ENCODE peak calls at places on chromosomes 3 and 15, in four cellular contexts. D, R, M and C are unnamed samples.

GRCh38 chr15:74768771-74769342 is 13.0 kb upstream of the CSK start:
- DNase-seq in D (peak), M (no peak), R (no peak), C (peak)

GRCh38 chr15:42253300-42253699 is 19.7 kb upstream of the GANC start:
- DNase-seq in D (no peak), M (no peak), R (no peak), C (no peak)

GRCh38 chr15:101013769-101014223 is 94.6 kb downstream of the LRRK1 start:
- DNase-seq in D (no peak), R (no peak), M (no peak), C (no peak)

GRCh38 chr3:71130516-71131384 is 452.8 kb downstream of the FOXP1 start:
- DNase-seq in R (peak), M (no peak), D (no peak), C (peak)

GRCh38 chr15:67444100-67444499 is 76.8 kb upstream of the C15orf61 start:
- DNase-seq in D (no peak), M (no peak), R (no peak), C (peak)

GRCh38 chr15:73127302-73127936 is 75.2 kb downstream of the NEO1 start:
- DNase-seq in M (peak), R (peak), D (no peak), C (peak)

GRCh38 chr3:10981961-10982360 is 10.6 kb upstream of the SLC6A1 start:
- DNase-seq in M (no peak), R (no peak), D (no peak), C (no peak)

GRCh38 chr3:9032236-9032777 is 69.0 kb upstream of the RAD18 start:
- DNase-seq in R (no peak), D (no peak), M (no peak), C (no peak)

GRCh38 chr3:146221276-146221675 is 29.6 kb downstream of the PLSCR4 start:
- DNase-seq in D (no peak), M (no peak), R (no peak), C (no peak)

GRCh38 chr15:52289629-52290081 is 5.9 kb downstream of the MYO5C start:
- DNase-seq in R (no peak), M (no peak), D (no peak), C (no peak)

GRCh38 chr15:38994310-38994709 is 429.7 kb upstream of the RASGRP1 start:
- DNase-seq in D (no peak), M (no peak), R (no peak), C (no peak)

GRCh38 chr15:88038261-88038660 is 218.3 kb downstream of the NTRK3 start:
- DNase-seq in D (no peak), R (no peak), M (no peak), C (no peak)

GRCh38 chr3:18236726-18237125 is 188.4 kb downstream of the SATB1 start:
- DNase-seq in D (no peak), R (no peak), M (no peak), C (no peak)

GRCh38 chr15:49721091-49721490 is 100.2 kb downstream of the DTWD1 start:
- DNase-seq in M (no peak), R (no peak), D (no peak), C (no peak)
- TF ChIP-seq SPI1 in M (no peak), R (no peak), D (no peak), C (no peak)

DNA sequence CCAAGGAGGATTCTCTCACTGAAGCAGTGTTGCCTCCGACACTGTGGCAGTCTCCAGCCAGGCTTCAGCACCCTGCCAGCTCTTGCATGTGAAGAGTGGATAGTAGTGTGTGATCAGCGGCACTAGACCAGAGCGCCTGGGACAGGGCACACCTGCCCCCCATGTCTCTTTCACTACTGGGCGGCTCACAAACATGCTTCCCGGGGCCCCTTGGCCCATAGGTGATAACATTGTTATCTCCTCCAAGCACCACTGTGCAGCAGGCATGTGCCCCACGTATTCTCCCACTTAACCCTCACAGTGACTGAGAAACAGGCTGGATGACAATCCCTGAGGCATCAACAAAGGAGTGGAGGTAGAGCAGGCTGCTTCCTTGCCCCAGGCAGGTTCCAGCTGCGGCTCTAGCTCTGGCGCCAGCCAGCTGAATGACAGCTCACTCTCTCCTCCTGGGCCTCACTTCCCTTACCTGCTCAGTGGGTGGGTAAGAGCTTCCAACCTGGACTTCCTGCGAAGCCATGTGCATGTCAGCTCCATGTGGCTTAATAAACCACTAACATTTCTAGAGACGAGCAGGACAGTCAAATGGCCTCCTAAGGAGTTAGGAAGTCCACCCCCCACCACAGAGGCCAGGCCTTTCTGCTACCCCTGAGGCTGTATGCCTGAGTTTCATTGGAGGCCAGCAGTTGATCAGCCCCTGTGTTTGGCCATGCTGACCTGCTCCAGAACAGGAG is 37.8 kb downstream of the KLF13 start:
- DNase-seq in M (no peak), R (peak), D (no peak), C (peak)
- TF ChIP-seq SPI1 in M (no peak), R (no peak), D (no peak), C (no peak)

DNA sequence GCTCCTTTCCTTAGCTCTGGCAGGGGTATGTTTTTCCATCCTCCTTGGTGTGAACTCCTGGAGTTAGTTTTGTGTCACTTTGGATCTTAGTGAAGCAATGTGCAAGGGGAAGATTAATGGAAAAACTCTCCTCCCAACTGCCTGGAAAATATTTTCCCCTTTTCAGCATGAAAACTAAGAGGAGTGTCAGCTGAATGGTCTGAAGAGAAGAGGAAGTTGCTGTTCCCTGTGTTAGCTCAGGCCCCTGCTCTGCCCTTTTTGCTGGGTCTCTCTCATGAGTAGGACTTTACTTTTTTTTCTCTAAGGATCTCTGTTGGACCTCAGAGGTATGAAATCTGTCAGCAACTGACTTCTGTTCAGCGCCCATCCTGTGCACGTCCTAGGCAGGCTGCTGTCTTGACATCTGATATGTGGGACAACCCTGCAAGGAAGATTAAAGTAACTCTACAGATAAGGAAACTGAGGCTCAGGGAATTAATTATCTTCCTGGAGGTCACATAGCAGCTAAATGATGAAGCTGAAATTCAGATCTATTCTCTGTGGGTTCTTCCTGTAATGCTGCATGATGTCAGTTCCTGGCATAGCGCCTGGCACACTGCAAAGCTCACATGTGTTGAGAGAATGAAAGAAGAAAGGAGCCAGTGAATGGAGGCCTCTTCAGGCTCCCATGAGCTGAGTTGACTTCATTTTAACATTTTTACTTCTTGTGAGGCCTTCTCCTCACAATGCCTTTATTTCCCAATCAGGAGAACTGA is 109.6 kb upstream of the GALNT15 start:
- DNase-seq in R (no peak), M (no peak), D (no peak), C (no peak)
- TF ChIP-seq SPI1 in R (no peak), M (no peak), D (no peak), C (no peak)

GRCh38 chr3:165462616-165463334 is 266.6 kb upstream of the SLITRK3 start:
- DNase-seq in D (no peak), R (no peak), M (no peak), C (no peak)
- TF ChIP-seq SPI1 in D (no peak), R (no peak), M (no peak), C (no peak)

DNA sequence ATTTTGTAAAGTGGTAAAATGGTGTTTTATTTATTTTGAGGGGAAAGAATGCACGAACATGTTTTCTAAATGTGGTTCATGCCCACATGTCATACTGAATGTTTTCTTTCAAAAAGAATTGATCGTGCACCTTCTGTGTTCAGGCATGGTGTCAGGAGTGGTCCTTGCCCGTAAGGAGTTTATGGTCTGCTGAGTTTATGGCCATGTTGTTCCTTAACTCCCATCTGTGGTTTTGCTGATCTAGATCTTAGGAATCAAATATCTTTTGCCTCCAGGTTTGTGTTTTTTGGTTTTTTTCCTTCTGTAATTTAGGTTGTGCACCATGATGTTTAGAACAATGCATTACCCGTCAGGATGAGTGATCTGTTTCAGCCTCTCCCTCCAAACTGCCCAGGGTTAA is 304.4 kb upstream of the NR2E3 start:
- DNase-seq in D (no peak), R (no peak), M (no peak), C (no peak)
- TF ChIP-seq SPI1 in D (no peak), R (no peak), M (no peak), C (no peak)

GRCh38 chr3:69084326-69084667 is 440 bp upstream of the ARL6IP5 start:
- DNase-seq in R (no peak), D (no peak), M (no peak), C (peak)

GRCh38 chr3:69082805-69083204 is 1.9 kb upstream of the ARL6IP5 start:
- DNase-seq in M (peak), D (no peak), R (no peak), C (no peak)

GRCh38 chr3:69080233-69080644 is at the start of gene UBA3:
- DNase-seq in M (no peak), D (peak), R (peak), C (peak)

GRCh38 chr3:69079269-69080159 is 651 bp downstream of the UBA3 start:
- DNase-seq in M (no peak), R (no peak), D (no peak), C (peak)

DNA sequence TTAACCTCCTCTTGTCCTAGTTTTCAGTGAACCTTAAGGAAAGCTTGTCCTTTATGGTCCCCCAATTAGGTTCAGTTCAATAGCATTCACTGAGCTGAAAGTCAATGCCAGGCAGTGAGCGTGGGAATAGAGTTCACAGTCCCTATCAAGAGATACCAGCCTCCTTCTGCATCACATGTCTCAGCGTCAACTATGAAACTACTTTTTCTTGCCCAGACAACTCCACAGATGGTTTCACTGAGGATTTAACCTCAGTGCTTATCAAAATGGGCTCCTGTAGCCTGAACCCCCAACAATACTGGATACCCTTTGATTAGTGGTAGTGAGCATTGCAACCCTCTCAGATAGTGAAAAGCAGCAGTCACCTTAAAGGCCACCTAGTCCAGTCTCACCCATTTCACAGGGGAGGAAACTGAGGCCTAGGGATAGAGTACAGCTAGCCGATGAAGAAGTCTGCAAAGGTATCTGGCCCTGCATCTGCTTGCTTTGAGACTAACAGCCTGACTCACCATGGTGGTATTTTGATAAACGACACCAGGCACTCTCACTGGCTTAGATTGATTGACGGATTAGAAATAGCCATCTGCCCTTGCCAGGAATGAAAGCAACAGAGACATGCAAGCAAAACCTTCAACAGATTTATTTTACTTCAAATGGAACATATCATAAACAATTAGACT is 1.6 kb upstream of the UBA3 start:
- DNase-seq in R (no peak), D (no peak), M (peak), C (peak)
- TF ChIP-seq SPI1 in R (no peak), D (no peak), M (no peak), C (no peak)

DNA sequence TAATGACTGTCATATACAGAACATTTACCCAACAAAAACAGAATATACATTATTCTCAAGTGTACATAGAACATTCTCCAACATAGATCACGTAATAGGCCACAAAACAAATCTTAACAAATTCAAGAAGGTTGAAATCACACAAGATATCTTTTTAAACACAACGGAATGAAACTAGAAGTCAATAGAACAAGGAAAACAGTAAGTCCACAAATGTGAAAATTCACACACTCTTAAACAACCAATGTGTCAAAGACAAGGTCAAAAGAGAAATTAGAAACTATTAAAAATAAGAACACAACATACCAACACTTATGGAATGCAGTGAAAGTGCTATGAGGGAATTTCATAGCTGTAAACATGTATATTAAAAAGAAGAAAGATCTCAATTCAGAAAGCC is 81.2 kb upstream of the SLCO2A1 start:
- DNase-seq in M (no peak), D (no peak), R (no peak), C (no peak)
- TF ChIP-seq SPI1 in M (no peak), D (no peak), R (no peak), C (no peak)